ENCODE peak calls at places on chromosomes 12 and 14, in eight cellular contexts. A is heart left ventricle, M is IMR-90, B is prostate gland, C is stomach, D is suprapubic skin, I is HepG2, K is ovary. H is an unnamed sample.

GRCh38 chr12:46110220-46110700 is 119.9 kb upstream of the SCAF11 start:
- DNase-seq in A (peak), M (no peak), B (no peak), C (peak), D (no peak), I (no peak), K (no peak), H (peak)

GRCh38 chr14:61211476-61212262 is 69.5 kb downstream of the TMEM30B start:
- DNase-seq in A (no peak), M (no peak), B (no peak), C (no peak), D (no peak), I (no peak), K (no peak), H (no peak)

GRCh38 chr12:55681142-55682077 is 26.3 kb downstream of the ITGA7 start:
- DNase-seq in A (peak), M (peak), B (no peak), C (peak), D (no peak), I (peak), K (no peak), H (peak)

GRCh38 chr14:104090071-104090748 is 4.7 kb downstream of the ASPG start:
- DNase-seq in A (peak), M (no peak), B (no peak), C (no peak), D (peak), I (no peak), K (peak), H (peak)

GRCh38 chr14:101442451-101442850 is 118.8 kb upstream of the DIO3 start:
- DNase-seq in A (no peak), M (no peak), B (no peak), C (no peak), D (no peak), I (no peak), K (no peak), H (no peak)

GRCh38 chr12:52122904-52123303 is 43.4 kb downstream of the SMIM41 start:
- DNase-seq in A (no peak), M (no peak), B (no peak), C (no peak), D (no peak), I (no peak), K (no peak), H (no peak)

GRCh38 chr14:85595981-85596380 is 66.0 kb downstream of the FLRT2 start:
- DNase-seq in A (no peak), M (no peak), B (no peak), C (no peak), D (no peak), I (no peak), K (no peak), H (no peak)

GRCh38 chr12:113070117-113070906 is 13.8 kb downstream of the DTX1 start:
- DNase-seq in A (peak), M (no peak), B (no peak), C (no peak), D (no peak), I (no peak), K (no peak), H (peak)

GRCh38 chr14:88910386-88910785 is 85.9 kb downstream of the TTC8 start:
- DNase-seq in A (no peak), M (no peak), B (no peak), C (no peak), D (no peak), I (no peak), K (no peak), H (no peak)

GRCh38 chr12:61490732-61491498 is 769.3 kb upstream of the USP15 start:
- DNase-seq in A (no peak), M (no peak), B (no peak), C (no peak), D (no peak), I (no peak), K (no peak), H (no peak)

GRCh38 chr12:122449317-122449716 is 26.8 kb upstream of the CLIP1 start:
- DNase-seq in A (no peak), M (peak), B (no peak), C (no peak), D (no peak), I (peak), K (no peak), H (no peak)

GRCh38 chr14:44896275-44897040 is 65.3 kb downstream of the KLHL28 start:
- DNase-seq in A (no peak), M (no peak), B (no peak), C (no peak), D (no peak), I (peak), K (no peak), H (no peak)

GRCh38 chr14:44897844-44898151 is 63.9 kb downstream of the KLHL28 start:
- DNase-seq in A (no peak), M (peak), B (no peak), C (no peak), D (no peak), I (no peak), K (no peak), H (no peak)

GRCh38 chr14:44895716-44896115 is 66.0 kb downstream of the KLHL28 start:
- DNase-seq in A (no peak), M (peak), B (no peak), C (no peak), D (no peak), I (no peak), K (no peak), H (no peak)

GRCh38 chr14:44898547-44898946 is 63.2 kb downstream of the KLHL28 start:
- DNase-seq in A (no peak), M (peak), B (no peak), C (no peak), D (no peak), I (no peak), K (no peak), H (no peak)

GRCh38 chr14:44897041-44897843 is 64.5 kb downstream of the KLHL28 start:
- DNase-seq in A (peak), M (peak), B (peak), C (peak), D (peak), I (peak), K (peak), H (peak)
- TF ChIP-seq POLR2A in A (no peak), M (peak), B (peak), C (no peak), D (peak), I (peak), K (peak), H (peak)

DNA sequence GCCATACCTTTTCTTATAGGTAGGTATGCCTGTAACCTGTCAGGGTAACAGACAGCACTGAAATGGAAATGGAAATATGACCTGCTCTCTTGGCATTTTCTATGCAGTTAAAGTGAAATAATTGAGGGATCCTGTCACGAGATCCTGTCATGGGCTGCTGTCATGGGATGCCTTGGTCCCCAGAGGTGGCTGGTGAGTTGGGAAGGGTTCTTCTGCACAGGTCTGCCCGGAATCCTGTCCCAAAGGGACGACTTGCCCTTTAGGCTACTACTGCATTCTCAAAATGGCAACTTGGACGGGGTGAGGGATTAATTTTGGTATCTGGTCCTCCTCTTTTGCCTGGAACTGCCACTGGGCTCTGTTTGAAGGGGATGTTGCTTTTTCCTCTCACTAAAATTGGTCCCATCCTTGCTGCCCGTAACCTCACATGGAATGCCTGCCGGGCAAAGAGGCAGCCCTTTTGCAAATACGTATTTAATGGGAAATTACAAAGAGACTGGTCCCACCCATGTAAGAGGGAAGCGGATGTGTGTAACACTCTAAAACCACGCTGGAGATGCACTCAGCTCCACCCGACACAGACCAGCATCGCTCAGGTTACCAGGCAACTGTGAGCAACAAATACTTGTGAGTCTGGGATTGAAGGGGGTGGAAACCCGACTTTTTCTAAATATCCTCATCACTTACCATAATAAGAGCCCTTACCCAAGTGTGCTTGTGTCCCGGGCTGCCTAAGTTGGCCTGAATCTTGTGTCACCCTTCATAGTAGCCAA is 47.5 kb downstream of the ELK3 start:
- DNase-seq in A (peak), M (peak), B (no peak), C (no peak), D (peak), I (no peak), K (no peak), H (peak)
- TF ChIP-seq CTCF in A (no peak), M (no peak), B (no peak), C (no peak), D (no peak), I (no peak), K (no peak), H (no peak)

GRCh38 chr14:70394674-70395073 is 22.2 kb downstream of the SYNJ2BP start:
- DNase-seq in A (no peak), M (no peak), B (no peak), C (no peak), D (no peak), I (peak), K (no peak), H (no peak)

GRCh38 chr14:70392676-70393075 is 24.2 kb downstream of the SYNJ2BP start:
- DNase-seq in A (no peak), M (no peak), B (no peak), C (no peak), D (no peak), I (no peak), K (no peak), H (no peak)

GRCh38 chr14:70391493-70392391 is 25.1 kb downstream of the SYNJ2BP start:
- DNase-seq in A (no peak), M (no peak), B (no peak), C (no peak), D (no peak), I (no peak), K (no peak), H (no peak)
- H3K4me3 ChIP-seq in A (no peak), M (no peak), B (no peak), C (no peak), D (no peak), I (no peak), K (no peak), H (no peak)

GRCh38 chr12:12561305-12562015 is 1.2 kb downstream of the DUSP16 start:
- DNase-seq in A (peak), M (peak), B (peak), C (peak), D (peak), I (peak), K (peak), H (peak)

GRCh38 chr12:12560587-12561304 is 1.9 kb downstream of the DUSP16 start:
- DNase-seq in A (no peak), M (peak), B (peak), C (peak), D (no peak), I (peak), K (peak), H (peak)

GRCh38 chr12:12563529-12563928 is 866 bp upstream of the DUSP16 start:
- DNase-seq in A (no peak), M (peak), B (no peak), C (no peak), D (no peak), I (no peak), K (no peak), H (no peak)

GRCh38 chr12:12562016-12562483 is 613 bp downstream of the DUSP16 start:
- DNase-seq in A (no peak), M (peak), B (no peak), C (no peak), D (peak), I (no peak), K (peak), H (peak)

DNA sequence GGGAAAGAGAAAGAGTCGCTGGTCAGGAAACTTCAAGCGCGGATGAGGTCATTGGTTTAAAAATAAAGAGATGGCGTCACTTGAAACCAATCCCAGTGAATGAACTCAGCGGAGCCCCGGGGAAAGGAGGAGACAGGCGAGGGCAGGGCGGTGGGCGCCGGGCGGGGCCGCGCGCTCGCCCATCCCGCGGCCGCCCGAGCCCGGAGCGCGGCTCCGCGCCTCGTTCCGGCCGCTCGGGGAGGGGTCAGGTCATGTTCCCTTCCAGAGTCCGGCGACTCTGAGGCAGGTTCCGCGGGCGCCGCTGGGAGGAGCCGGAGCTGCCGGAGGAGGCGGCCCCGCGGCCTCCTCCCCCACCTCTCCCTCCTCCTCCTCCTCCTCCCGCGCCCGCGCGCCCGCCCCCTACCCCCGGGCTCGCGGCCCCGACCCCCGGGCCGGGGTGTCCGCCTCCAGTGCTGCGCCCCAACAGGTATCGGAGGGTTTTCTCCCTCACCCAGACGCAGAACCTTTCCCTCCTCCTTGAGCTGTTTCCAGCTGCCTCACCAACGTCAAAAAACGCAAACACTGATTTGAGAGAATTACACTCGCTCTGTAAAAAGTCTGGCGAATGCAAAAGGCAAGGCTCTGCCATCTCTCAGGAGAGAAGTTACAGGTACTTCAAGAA is at the start of gene DUSP16:
- DNase-seq in A (peak), M (peak), B (peak), C (peak), D (peak), I (peak), K (peak), H (peak)
- TF ChIP-seq POLR2A in A (no peak), M (peak), B (peak), C (no peak), D (no peak), I (peak), K (peak), H (peak)

DNA sequence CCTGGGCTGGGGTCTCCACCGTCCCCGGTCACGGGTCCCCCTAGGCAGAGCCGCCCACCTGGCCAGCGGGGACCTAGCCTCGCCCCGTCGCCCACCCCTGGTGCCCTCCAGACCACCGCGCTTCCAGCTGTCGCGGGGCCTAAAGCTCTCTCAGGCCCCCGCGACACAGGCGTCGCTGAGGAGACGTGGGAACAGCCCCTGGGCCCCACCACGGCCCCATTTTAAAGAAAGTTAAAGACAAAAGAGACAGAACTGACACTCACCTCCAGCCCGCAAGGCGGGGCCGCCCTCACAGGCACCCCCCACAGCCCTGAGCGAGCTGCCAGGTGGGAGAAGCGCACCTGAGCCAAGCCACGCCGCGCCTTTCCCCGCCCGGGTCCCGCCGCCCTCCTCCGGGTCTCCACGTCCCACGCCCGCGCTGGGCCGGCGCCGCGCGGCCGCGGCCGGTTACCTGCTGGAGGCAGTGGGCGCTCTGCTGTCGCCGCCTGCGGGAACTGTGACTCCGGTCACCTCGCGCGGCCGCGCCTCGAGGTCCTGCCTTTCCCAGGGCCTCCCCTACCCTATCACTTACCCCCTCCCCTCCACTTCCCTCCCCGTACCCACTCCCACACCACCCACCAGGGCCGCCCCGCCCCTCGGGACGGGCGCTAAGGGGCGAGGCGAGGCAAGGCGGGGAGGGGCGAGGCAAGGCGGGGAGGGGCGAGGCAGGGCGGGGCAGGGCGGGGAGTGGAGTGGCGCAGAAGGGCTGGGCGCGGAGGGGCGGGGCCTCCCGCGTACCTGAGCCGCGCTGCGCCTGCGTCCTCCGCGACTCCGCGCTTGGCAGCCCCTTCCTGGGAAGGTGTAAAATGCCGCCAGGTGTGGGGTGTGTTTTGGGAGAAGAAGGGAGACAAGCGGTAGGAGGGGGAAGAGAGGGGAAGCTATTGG is 31.2 kb downstream of the TC2N start:
- DNase-seq in A (peak), M (no peak), B (peak), C (peak), D (peak), I (no peak), K (peak), H (peak)
- TF ChIP-seq CTCF in A (no peak), M (no peak), B (no peak), C (no peak), D (no peak), I (peak), K (no peak), H (no peak)

GRCh38 chr12:4807813-4808212 is 87.6 kb downstream of the GALNT8 start:
- DNase-seq in A (no peak), M (no peak), B (no peak), C (no peak), D (no peak), I (no peak), K (no peak), H (no peak)
- H3K4me3 ChIP-seq in A (no peak), M (no peak), B (no peak), C (no peak), D (no peak), I (no peak), K (no peak), H (no peak)

GRCh38 chr12:51008329-51008728 is 17.9 kb downstream of the SLC11A2 start:
- DNase-seq in A (no peak), M (no peak), B (no peak), C (no peak), D (no peak), I (no peak), K (no peak), H (no peak)
- TF ChIP-seq POLR2A in A (no peak), M (no peak), B (no peak), C (no peak), D (no peak), I (no peak), K (no peak), H (no peak)

GRCh38 chr12:115922952-115923564 is 354.4 kb downstream of the MED13L start:
- DNase-seq in A (no peak), M (no peak), B (no peak), C (no peak), D (no peak), I (peak), K (no peak), H (no peak)
- TF ChIP-seq CTCF in A (no peak), M (peak), B (no peak), C (no peak), D (no peak), I (peak), K (no peak), H (no peak)

GRCh38 chr12:108833757-108834472 is 23.5 kb downstream of the SSH1 start:
- DNase-seq in A (peak), M (peak), B (no peak), C (no peak), D (no peak), I (no peak), K (no peak), H (peak)

GRCh38 chr12:108831309-108831991 is 25.9 kb downstream of the SSH1 start:
- DNase-seq in A (no peak), M (no peak), B (no peak), C (no peak), D (no peak), I (no peak), K (no peak), H (peak)

GRCh38 chr12:108833355-108833733 is 24.0 kb downstream of the SSH1 start:
- DNase-seq in A (peak), M (peak), B (peak), C (no peak), D (peak), I (no peak), K (no peak), H (no peak)

GRCh38 chr12:108832730-108833354 is 24.5 kb downstream of the SSH1 start:
- DNase-seq in A (no peak), M (peak), B (peak), C (no peak), D (no peak), I (no peak), K (no peak), H (no peak)

GRCh38 chr12:108832208-108832607 is 25.2 kb downstream of the SSH1 start:
- DNase-seq in A (no peak), M (no peak), B (no peak), C (no peak), D (no peak), I (no peak), K (no peak), H (no peak)
- H3K4me3 ChIP-seq in A (no peak), M (no peak), B (no peak), C (no peak), D (no peak), I (no peak), K (no peak), H (no peak)

H was measured in transverse colon.